ENCODE peak calls at places on chromosomes 1 and 21, in six cellular contexts. A, F, J, H, N and P are unnamed samples. For H3K4me1, the result is how much of the 10 kb centered on the place peaks cover.

GRCh38 chr1:116763787-116764465 is 9.7 kb downstream of the CD2 start:
- DNase-seq in A (no peak), F (no peak), J (peak), H (no peak), N (no peak), P (no peak)

GRCh38 chr1:203264052-203264501 is 34.6 kb upstream of the CHIT1 start:
- DNase-seq in A (no peak), F (no peak), J (no peak), H (no peak), N (no peak), P (no peak)

GRCh38 chr1:156870734-156871133 is 10.1 kb downstream of the NTRK1 start:
- DNase-seq in A (no peak), F (no peak), J (no peak), H (no peak), N (no peak), P (no peak)

GRCh38 chr1:151386002-151386401 is 13.4 kb upstream of the PSMB4 start:
- DNase-seq in A (no peak), F (no peak), J (no peak), H (no peak), N (no peak), P (no peak)

GRCh38 chr21:44800971-44801467 is 601 bp downstream of the UBE2G2 start:
- DNase-seq in A (no peak), F (no peak), J (no peak), H (no peak), N (no peak), P (no peak)

GRCh38 chr1:36346741-36347370 is 23.4 kb upstream of the EVA1B start:
- DNase-seq in A (no peak), F (no peak), J (no peak), H (no peak), N (no peak), P (no peak)

GRCh38 chr1:32870615-32871363 is at the start of gene FNDC5:
- DNase-seq in A (no peak), F (no peak), J (peak), H (peak), N (peak), P (no peak)

GRCh38 chr1:9905010-9905409 is 5.1 kb downstream of the CTNNBIP1 start:
- DNase-seq in A (no peak), F (no peak), J (no peak), H (no peak), N (no peak), P (no peak)

GRCh38 chr1:44810101-44810761 is 1.9 kb downstream of the BTBD19 start:
- DNase-seq in A (peak), F (no peak), J (peak), H (peak), N (peak), P (peak)

GRCh38 chr1:228393811-228394570 is 12.6 kb downstream of the TRIM11 start:
- DNase-seq in A (peak), F (no peak), J (no peak), H (no peak), N (peak), P (peak)

GRCh38 chr1:97139512-97139911 is 417.9 kb downstream of the PTBP2 start:
- DNase-seq in A (no peak), F (no peak), J (no peak), H (no peak), N (no peak), P (no peak)

GRCh38 chr1:179296356-179296755 is 2.8 kb downstream of the SOAT1 start:
- DNase-seq in A (no peak), F (no peak), J (no peak), H (no peak), N (no peak), P (no peak)

GRCh38 chr1:179295356-179295755 is 1.8 kb downstream of the SOAT1 start:
- DNase-seq in A (no peak), F (no peak), J (no peak), H (no peak), N (no peak), P (no peak)

GRCh38 chr1:179288977-179289376 is 4.6 kb upstream of the SOAT1 start:
- DNase-seq in A (no peak), F (no peak), J (no peak), H (no peak), N (no peak), P (no peak)

GRCh38 chr1:179296831-179297377 is 3.3 kb downstream of the SOAT1 start:
- DNase-seq in A (no peak), F (no peak), J (no peak), H (no peak), N (no peak), P (no peak)

DNA sequence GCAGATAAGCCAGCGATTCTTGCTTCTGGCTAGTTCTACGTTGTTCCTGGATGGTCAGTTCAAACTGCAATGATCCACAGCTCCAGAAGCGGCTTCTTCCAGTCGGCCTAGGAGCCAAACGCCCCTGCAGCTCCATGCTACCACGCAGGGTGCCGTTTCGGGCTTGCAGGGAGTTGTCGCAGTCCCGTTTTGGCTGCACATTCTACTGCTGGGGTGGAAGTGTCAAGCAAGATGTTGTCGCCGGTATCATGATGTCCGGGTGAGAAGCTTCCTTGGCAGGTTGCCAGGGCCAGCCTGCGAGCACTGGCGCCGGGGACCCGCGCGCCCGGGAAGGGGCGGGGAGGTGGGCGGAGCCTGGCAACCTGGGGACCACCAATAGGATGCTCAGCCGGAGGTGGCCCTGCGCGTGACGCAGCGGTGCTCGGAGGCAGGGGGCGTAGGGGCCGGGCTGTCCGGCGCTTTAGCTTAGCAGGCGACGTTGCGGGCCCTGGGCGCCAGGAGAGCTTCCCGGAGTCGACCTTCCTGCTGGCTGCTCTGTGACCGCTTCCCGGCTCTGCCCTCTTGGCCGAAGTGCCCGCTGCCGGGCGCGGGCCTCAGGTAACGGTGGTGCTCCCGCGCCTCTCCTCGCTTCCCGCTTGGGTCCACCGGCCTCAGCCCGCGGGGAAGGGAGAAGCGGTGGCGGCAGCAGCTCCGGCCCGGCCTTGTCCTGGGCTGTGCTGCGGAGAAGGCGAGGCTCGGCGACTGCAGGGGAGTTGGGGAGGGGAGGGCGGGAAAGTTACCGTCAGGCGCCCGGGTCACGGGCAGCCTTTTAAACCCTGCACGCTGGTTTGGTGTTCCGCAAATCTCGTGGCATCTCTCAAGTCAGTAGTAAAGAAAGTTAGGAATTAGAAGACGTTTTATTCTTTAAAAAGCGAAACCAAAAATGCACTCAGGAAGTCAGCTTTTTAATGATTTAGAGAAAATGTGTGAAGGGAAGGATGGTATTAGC is at the start of gene SOAT1:
- DNase-seq in A (peak), F (peak), J (peak), H (peak), N (peak), P (peak)
- H3K4me3 ChIP-seq in A (peak), F (peak), J (peak), H (peak), N (peak), P (peak)

DNA sequence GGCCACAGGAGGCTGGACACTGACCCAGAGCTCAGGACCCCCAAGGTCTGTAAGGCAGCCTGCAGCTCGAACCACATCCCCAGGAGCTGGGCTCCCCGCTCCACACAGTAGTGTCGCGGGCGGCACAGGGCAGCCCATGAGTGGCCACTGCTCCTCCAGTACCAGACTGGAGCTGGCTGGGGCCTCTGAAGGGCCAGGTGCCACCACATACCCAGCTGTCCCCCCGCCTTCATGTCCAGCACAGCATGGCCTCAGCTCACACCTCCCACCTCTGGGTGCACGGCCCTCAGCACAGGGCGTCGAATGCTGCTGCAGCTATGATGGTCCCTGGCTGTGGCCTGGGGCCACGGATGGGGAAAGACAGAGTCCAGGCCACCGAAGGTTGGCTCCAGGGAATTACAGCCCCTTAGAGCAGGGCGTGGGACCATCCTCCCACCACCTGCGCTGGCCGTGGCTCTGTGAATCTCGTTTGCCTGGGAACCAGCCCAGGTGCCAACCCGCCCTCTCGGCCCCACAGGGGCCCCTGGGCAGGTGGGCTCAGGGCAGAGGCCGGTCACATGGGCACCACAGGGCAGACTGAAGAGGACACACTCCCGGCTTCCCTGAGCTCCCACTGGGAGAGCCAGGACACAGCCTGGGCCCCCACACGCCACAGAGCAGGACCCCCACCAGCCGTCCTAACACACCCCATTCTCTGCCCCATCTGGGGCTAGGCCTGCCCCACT is 2.1 kb upstream of the TNFRSF4 start:
- DNase-seq in A (no peak), F (no peak), J (no peak), H (no peak), N (no peak), P (peak)
- H3K4me1 ChIP-seq in A (under half), F (under half), J (under half), H (under half), N (under half), P (under half)

GRCh38 chr1:207755846-207756692 is 4.2 kb downstream of the CD46 start:
- DNase-seq in A (no peak), F (no peak), J (no peak), H (no peak), N (no peak), P (no peak)
- H3K4me3 ChIP-seq in A (no peak), F (no peak), J (no peak), H (no peak), N (no peak), P (peak)

GRCh38 chr1:50300303-50300702 is 122.9 kb downstream of the DMRTA2 start:
- DNase-seq in A (no peak), F (no peak), J (no peak), H (no peak), N (no peak), P (no peak)

GRCh38 chr1:50308883-50309282 is 114.4 kb downstream of the DMRTA2 start:
- DNase-seq in A (no peak), F (peak), J (peak), H (no peak), N (no peak), P (no peak)

GRCh38 chr1:50305808-50306207 is 117.4 kb downstream of the DMRTA2 start:
- DNase-seq in A (no peak), F (no peak), J (no peak), H (no peak), N (no peak), P (no peak)
- H3K4me1 ChIP-seq in A (under half), F (under half), J (under half), H (under half), N (under half), P (under half)